ENCODE peak calls at places on chromosome 17, in four cellular contexts. X, M, I and F are unnamed samples.

GRCh38 chr17:18380471-18381157 is 3.0 kb downstream of the EVPLL start:
- DNase-seq in X (no peak), M (no peak), I (no peak), F (no peak)

GRCh38 chr17:73513426-73513825 is 130.8 kb downstream of the SDK2 start:
- DNase-seq in X (no peak), M (no peak), I (no peak), F (no peak)

GRCh38 chr17:47085736-47086135 is 103.4 kb downstream of the CDC27 start:
- DNase-seq in X (no peak), M (no peak), I (no peak), F (no peak)

GRCh38 chr17:16444258-16444886 is 29.0 kb downstream of the TRPV2 start:
- DNase-seq in X (no peak), M (no peak), I (no peak), F (no peak)

GRCh38 chr17:47878203-47879027 is 17.6 kb upstream of the SP2 start:
- DNase-seq in X (no peak), M (no peak), I (no peak), F (no peak)

GRCh38 chr17:360141-360705 is 7.6 kb upstream of the RPH3AL start:
- DNase-seq in X (no peak), M (no peak), I (no peak), F (no peak)

GRCh38 chr17:4533522-4534502 is 21.4 kb downstream of the MYBBP1A start:
- DNase-seq in X (peak; percentile 29), M (no peak), I (peak; percentile 38), F (no peak)

GRCh38 chr17:47192549-47192948 is 3.5 kb upstream of the CDC27 start:
- DNase-seq in X (no peak), M (no peak), I (no peak), F (no peak)

GRCh38 chr17:876272-876671 is 94.1 kb downstream of the MRM3 start:
- DNase-seq in X (no peak), M (no peak), I (no peak), F (no peak)

GRCh38 chr17:12342161-12342560 is 321.5 kb downstream of the MAP2K4 start:
- DNase-seq in X (no peak), M (no peak), I (no peak), F (no peak)

GRCh38 chr17:38885044-38885727 is 15.3 kb downstream of the LASP1 start:
- DNase-seq in X (no peak), M (no peak), I (peak; percentile 52), F (no peak)

GRCh38 chr17:20174588-20175265 is 165.6 kb downstream of the SPECC1 start:
- DNase-seq in X (no peak), M (no peak), I (no peak), F (peak; percentile 18)

GRCh38 chr17:39209317-39210092 is 9.4 kb downstream of the RPL19 start:
- DNase-seq in X (peak; percentile 40), M (peak; percentile 76), I (no peak), F (no peak)

GRCh38 chr17:75244133-75244866 is 17.1 kb downstream of the GGA3 start:
- DNase-seq in X (no peak), M (no peak), I (no peak), F (no peak)

DNA sequence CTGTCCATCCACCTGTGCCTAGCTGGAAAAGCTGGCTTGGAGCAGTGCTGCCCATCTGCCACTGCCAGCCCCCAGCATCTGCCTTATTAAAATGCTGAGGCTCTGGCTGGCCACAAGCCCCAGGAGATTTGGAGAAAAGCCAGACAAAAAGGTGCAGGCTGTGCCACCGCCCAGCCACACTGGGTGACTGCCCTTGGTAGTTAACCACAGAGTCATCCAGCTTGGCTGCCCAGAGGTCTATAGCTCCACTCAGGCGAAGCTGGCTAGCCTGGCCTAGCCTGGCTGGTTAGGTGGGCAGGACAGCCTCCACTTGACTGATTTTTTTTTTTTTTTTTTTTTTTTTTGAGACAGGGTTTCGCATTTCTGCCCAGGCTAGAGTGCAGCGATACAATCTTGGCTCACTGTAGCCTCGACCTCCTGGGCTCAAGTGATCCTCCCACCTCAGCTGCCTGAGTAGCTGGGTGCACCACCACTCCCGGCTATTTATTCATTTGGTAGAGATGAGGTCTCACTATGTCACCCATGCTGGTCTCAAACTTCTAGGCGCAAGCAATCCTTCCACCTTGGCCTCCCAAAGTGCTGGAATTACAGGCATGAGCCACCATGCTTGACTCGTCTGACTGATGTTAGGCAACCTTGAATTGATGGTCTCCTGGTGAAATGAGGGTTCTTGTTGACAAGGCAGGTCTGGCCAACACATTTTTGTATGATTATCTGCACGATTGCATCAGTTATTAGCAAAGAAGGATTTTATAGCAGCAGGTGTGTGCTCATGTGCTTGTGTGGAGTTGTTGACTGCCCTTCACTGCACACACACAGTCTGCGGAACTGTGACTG is 103.8 kb downstream of the RAB11FIP4 start:
- DNase-seq in X (no peak), M (no peak), I (no peak), F (no peak)
- TF ChIP-seq ZNF274 in X (no peak), M (no peak), I (no peak), F (no peak)

DNA sequence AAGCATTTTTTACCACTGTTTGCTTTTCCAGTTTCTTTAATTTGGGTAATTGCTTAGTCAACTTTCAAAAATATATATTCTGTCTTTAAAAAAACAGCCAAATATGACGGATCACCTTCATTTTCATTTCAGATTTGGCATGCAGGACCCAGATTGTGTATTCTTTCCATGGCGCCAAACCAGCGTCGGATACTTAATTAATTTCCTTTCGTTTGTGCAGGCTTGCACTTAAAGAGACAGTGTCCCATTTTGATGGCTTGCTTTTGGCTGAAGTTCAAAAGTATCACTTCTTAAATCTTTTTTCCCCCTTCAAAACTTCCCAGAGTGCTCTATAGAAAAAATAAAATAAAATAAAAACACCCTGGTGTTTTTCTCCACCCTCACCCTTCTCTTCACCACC is 394.5 kb upstream of the SOX9 start:
- DNase-seq in X (no peak), M (no peak), I (no peak), F (no peak)
- H3K4me3 ChIP-seq in X (no peak overlapping the region), M (no peak overlapping the region), I (no peak overlapping the region), F (no peak overlapping the region)

GRCh38 chr17:44071772-44072171 is 1.2 kb downstream of the G6PC3 start:
- DNase-seq in X (no peak), M (no peak), I (no peak), F (no peak)
- TF ChIP-seq FOSL1 in X (no peak), M (no peak), I (no peak), F (no peak)

GRCh38 chr17:40554646-40555295 is 10.5 kb downstream of the CCR7 start:
- DNase-seq in X (peak; percentile 55), M (no peak), I (no peak), F (no peak)
- TF ChIP-seq ZNF274 in X (no peak), M (no peak), I (no peak), F (no peak)

DNA sequence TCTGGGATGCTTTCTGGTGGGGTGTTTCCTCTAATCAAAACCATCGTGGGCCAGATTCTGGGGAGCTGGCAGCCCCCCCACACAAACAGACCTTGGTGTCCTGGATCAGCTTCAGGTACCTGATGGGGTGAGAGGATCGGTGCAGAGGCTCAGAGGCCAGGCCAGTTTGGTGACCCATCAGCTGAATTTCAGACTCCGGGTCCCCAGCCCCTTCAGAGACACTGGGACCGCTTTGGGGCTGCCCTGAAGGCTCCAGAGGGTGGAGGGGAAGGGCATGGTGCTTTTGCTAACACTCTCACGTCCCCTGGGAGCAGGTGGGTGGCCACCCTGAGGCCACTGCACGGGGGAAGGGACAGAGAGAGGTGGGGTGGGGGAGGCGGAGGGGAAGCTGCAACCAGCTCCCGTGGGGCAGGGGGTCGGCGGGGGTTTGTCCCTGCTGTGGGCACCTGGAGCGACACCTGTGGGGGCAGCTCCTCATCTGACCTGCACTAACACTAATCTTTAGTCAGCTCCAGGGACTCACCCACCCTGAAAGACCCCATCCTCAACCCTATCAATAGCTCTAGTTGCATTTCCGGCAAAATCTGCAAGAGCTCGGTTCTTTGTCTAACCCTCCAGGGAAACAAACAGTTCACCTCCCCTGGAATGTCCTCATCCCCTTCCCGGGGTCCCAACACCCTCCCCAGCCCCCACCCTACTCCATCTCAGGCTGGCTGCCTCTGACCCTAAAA is 91.7 kb upstream of the CBX4 start:
- DNase-seq in X (no peak), M (no peak), I (no peak), F (no peak)
- H3K4me3 ChIP-seq in X (no peak overlapping the region), M (peak overlapping the region; percentile 59), I (peak overlapping the region; percentile 45), F (no peak overlapping the region)

DNA sequence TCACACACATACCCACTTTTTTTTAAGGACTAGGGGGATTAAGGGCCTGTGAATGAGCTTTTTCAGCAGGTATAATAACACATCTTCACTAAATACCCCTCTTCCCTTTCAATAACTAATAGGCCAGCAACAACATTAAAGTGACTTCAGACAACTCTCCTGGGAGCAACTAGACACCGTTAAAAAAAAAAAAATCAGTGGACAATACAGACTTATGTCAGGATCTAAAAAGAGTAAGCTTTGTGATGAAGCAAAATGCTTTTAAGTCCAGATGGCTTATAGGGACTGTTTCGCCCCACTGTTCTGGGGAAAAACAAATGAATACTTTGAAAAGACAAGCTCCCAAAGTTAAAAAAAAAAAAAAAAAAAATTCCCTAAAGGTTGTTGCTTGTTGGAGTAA is 29.0 kb downstream of the SPAG9 start:
- DNase-seq in X (no peak), M (no peak), I (no peak), F (no peak)
- TF ChIP-seq FOSL1 in X (no peak), M (no peak), I (no peak), F (no peak)

GRCh38 chr17:78416791-78417530 is 38.5 kb downstream of the PGS1 start:
- DNase-seq in X (no peak), M (no peak), I (no peak), F (no peak)

GRCh38 chr17:78415821-78416301 is 37.4 kb downstream of the PGS1 start:
- DNase-seq in X (no peak), M (no peak), I (no peak), F (no peak)

GRCh38 chr17:78414178-78415162 is 36.0 kb downstream of the PGS1 start:
- DNase-seq in X (no peak), M (no peak), I (no peak), F (no peak)

GRCh38 chr17:78417531-78417909 is 39.1 kb downstream of the PGS1 start:
- DNase-seq in X (no peak), M (no peak), I (no peak), F (no peak)

DNA sequence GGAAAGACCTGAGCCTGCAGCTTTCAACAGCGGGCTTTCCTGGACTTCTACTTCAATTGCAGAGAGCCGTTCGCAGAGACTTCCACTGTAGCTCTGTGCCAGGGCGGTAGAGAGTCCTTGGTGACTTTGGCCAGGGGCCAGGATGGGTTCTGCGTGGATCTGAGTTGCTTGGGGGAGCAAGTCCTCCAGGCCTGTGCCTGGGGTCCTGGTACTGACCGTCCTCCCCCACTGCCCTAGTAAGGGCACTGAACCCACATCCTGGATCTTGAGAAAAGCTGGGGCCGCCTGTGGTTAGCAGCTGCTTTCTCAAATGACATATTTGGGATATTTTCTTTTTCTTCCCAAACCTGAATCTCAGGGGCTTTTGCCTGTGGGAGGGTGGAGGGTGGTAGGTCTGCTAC is 37.9 kb downstream of the PGS1 start:
- DNase-seq in X (no peak), M (no peak), I (no peak), F (no peak)
- TF ChIP-seq ZNF274 in X (no peak), M (no peak), I (no peak), F (no peak)